ENCODE peak calls at places on chromosome 12, in ten cellular contexts. One of them, this sample, is unnamed.

GRCh38 chr12:1797011-1797901 is 23.1 kb upstream of the LRTM2 start:
- ATAC-seq in left lung: peak; percentile 56
- ATAC-seq in activated CD4-positive, alpha-beta T cell treated with anti-CD3 and anti-CD28 coated beads for 36 hours: peak; percentile 21
- ATAC-seq in stimulated activated naive B cell treated with anti-CD40 and anti-IgM and Interleukin-4, amounts not matched to agents 10 μg/mL and 1 μg/mL and 100 μg/mL, for 72 hours: peak; percentile 4
- ATAC-seq in stimulated activated effector memory CD8-positive, alpha-beta T cell treated with anti-CD3 and anti-CD28 coated beads, Interleukin-12 subunit alpha, Interleukin-12 subunit beta, amount 100 ng/mL, for 72 hours: peak; percentile 4
- ATAC-seq in gastroesophageal sphincter: peak; percentile 35
- ATAC-seq in aorta: peak; percentile 55
- ATAC-seq in T-cell: peak; percentile 13
- ATAC-seq in pancreas: peak; percentile 49
- ATAC-seq in stimulated activated naive CD8-positive, alpha-beta T cell treated with anti-CD3 and anti-CD28 coated beads, Interleukin-15, Interleukin-2, amounts not matched to agents 100 U/mL and 50 U/mL, for 24 hours: no peak
- ATAC-seq in this sample: peak; percentile 1

GRCh38 chr12:98259667-98260066 is 255.7 kb upstream of the TMPO start:
- ATAC-seq in left lung: no peak
- ATAC-seq in activated CD4-positive, alpha-beta T cell treated with anti-CD3 and anti-CD28 coated beads for 36 hours: no peak
- ATAC-seq in stimulated activated naive B cell treated with anti-CD40 and anti-IgM and Interleukin-4, amounts not matched to agents 10 μg/mL and 1 μg/mL and 100 μg/mL, for 72 hours: no peak
- ATAC-seq in stimulated activated effector memory CD8-positive, alpha-beta T cell treated with anti-CD3 and anti-CD28 coated beads, Interleukin-12 subunit alpha, Interleukin-12 subunit beta, amount 100 ng/mL, for 72 hours: no peak
- ATAC-seq in gastroesophageal sphincter: no peak
- ATAC-seq in aorta: no peak
- ATAC-seq in T-cell: no peak
- ATAC-seq in pancreas: no peak
- ATAC-seq in stimulated activated naive CD8-positive, alpha-beta T cell treated with anti-CD3 and anti-CD28 coated beads, Interleukin-15, Interleukin-2, amounts not matched to agents 100 U/mL and 50 U/mL, for 24 hours: no peak
- ATAC-seq in this sample: no peak

GRCh38 chr12:94872671-94873367 is 130.7 kb downstream of the NDUFA12 start:
- ATAC-seq in left lung: no peak
- ATAC-seq in activated CD4-positive, alpha-beta T cell treated with anti-CD3 and anti-CD28 coated beads for 36 hours: no peak
- ATAC-seq in stimulated activated naive B cell treated with anti-CD40 and anti-IgM and Interleukin-4, amounts not matched to agents 10 μg/mL and 1 μg/mL and 100 μg/mL, for 72 hours: peak; percentile 26
- ATAC-seq in stimulated activated effector memory CD8-positive, alpha-beta T cell treated with anti-CD3 and anti-CD28 coated beads, Interleukin-12 subunit alpha, Interleukin-12 subunit beta, amount 100 ng/mL, for 72 hours: peak; percentile 12
- ATAC-seq in gastroesophageal sphincter: peak; percentile 35
- ATAC-seq in aorta: no peak
- ATAC-seq in T-cell: no peak
- ATAC-seq in pancreas: peak; percentile 25
- ATAC-seq in stimulated activated naive CD8-positive, alpha-beta T cell treated with anti-CD3 and anti-CD28 coated beads, Interleukin-15, Interleukin-2, amounts not matched to agents 100 U/mL and 50 U/mL, for 24 hours: no peak
- ATAC-seq in this sample: peak; percentile 40

GRCh38 chr12:83477706-83478105 is 791.0 kb downstream of the TMTC2 start:
- ATAC-seq in left lung: no peak
- ATAC-seq in activated CD4-positive, alpha-beta T cell treated with anti-CD3 and anti-CD28 coated beads for 36 hours: no peak
- ATAC-seq in stimulated activated naive B cell treated with anti-CD40 and anti-IgM and Interleukin-4, amounts not matched to agents 10 μg/mL and 1 μg/mL and 100 μg/mL, for 72 hours: no peak
- ATAC-seq in stimulated activated effector memory CD8-positive, alpha-beta T cell treated with anti-CD3 and anti-CD28 coated beads, Interleukin-12 subunit alpha, Interleukin-12 subunit beta, amount 100 ng/mL, for 72 hours: no peak
- ATAC-seq in gastroesophageal sphincter: no peak
- ATAC-seq in aorta: no peak
- ATAC-seq in T-cell: no peak
- ATAC-seq in pancreas: no peak
- ATAC-seq in stimulated activated naive CD8-positive, alpha-beta T cell treated with anti-CD3 and anti-CD28 coated beads, Interleukin-15, Interleukin-2, amounts not matched to agents 100 U/mL and 50 U/mL, for 24 hours: no peak
- ATAC-seq in this sample: no peak

GRCh38 chr12:123520567-123521474 is 12.7 kb downstream of the RILPL1 start:
- ATAC-seq in left lung: no peak
- ATAC-seq in activated CD4-positive, alpha-beta T cell treated with anti-CD3 and anti-CD28 coated beads for 36 hours: no peak
- ATAC-seq in stimulated activated naive B cell treated with anti-CD40 and anti-IgM and Interleukin-4, amounts not matched to agents 10 μg/mL and 1 μg/mL and 100 μg/mL, for 72 hours: no peak
- ATAC-seq in stimulated activated effector memory CD8-positive, alpha-beta T cell treated with anti-CD3 and anti-CD28 coated beads, Interleukin-12 subunit alpha, Interleukin-12 subunit beta, amount 100 ng/mL, for 72 hours: no peak
- ATAC-seq in gastroesophageal sphincter: no peak
- ATAC-seq in aorta: no peak
- ATAC-seq in T-cell: no peak
- ATAC-seq in pancreas: no peak
- ATAC-seq in stimulated activated naive CD8-positive, alpha-beta T cell treated with anti-CD3 and anti-CD28 coated beads, Interleukin-15, Interleukin-2, amounts not matched to agents 100 U/mL and 50 U/mL, for 24 hours: no peak
- ATAC-seq in this sample: no peak

GRCh38 chr12:7994731-7995205 is 37.7 kb upstream of the FOXJ2 start:
- ATAC-seq in left lung: peak; percentile 16
- ATAC-seq in activated CD4-positive, alpha-beta T cell treated with anti-CD3 and anti-CD28 coated beads for 36 hours: no peak
- ATAC-seq in stimulated activated naive B cell treated with anti-CD40 and anti-IgM and Interleukin-4, amounts not matched to agents 10 μg/mL and 1 μg/mL and 100 μg/mL, for 72 hours: peak; percentile 15
- ATAC-seq in stimulated activated effector memory CD8-positive, alpha-beta T cell treated with anti-CD3 and anti-CD28 coated beads, Interleukin-12 subunit alpha, Interleukin-12 subunit beta, amount 100 ng/mL, for 72 hours: no peak
- ATAC-seq in gastroesophageal sphincter: peak; percentile 57
- ATAC-seq in aorta: peak; percentile 9
- ATAC-seq in T-cell: peak; percentile 9
- ATAC-seq in pancreas: peak; percentile 26
- ATAC-seq in stimulated activated naive CD8-positive, alpha-beta T cell treated with anti-CD3 and anti-CD28 coated beads, Interleukin-15, Interleukin-2, amounts not matched to agents 100 U/mL and 50 U/mL, for 24 hours: no peak
- ATAC-seq in this sample: no peak

GRCh38 chr12:40002178-40003169 is 103.4 kb downstream of the SLC2A13 start:
- ATAC-seq in left lung: no peak
- ATAC-seq in activated CD4-positive, alpha-beta T cell treated with anti-CD3 and anti-CD28 coated beads for 36 hours: no peak
- ATAC-seq in stimulated activated naive B cell treated with anti-CD40 and anti-IgM and Interleukin-4, amounts not matched to agents 10 μg/mL and 1 μg/mL and 100 μg/mL, for 72 hours: no peak
- ATAC-seq in stimulated activated effector memory CD8-positive, alpha-beta T cell treated with anti-CD3 and anti-CD28 coated beads, Interleukin-12 subunit alpha, Interleukin-12 subunit beta, amount 100 ng/mL, for 72 hours: no peak
- ATAC-seq in gastroesophageal sphincter: no peak
- ATAC-seq in aorta: no peak
- ATAC-seq in T-cell: no peak
- ATAC-seq in pancreas: peak; percentile 94
- ATAC-seq in stimulated activated naive CD8-positive, alpha-beta T cell treated with anti-CD3 and anti-CD28 coated beads, Interleukin-15, Interleukin-2, amounts not matched to agents 100 U/mL and 50 U/mL, for 24 hours: no peak
- ATAC-seq in this sample: no peak

GRCh38 chr12:26680724-26681455 is 152.1 kb downstream of the ITPR2 start:
- ATAC-seq in left lung: no peak
- ATAC-seq in activated CD4-positive, alpha-beta T cell treated with anti-CD3 and anti-CD28 coated beads for 36 hours: no peak
- ATAC-seq in stimulated activated naive B cell treated with anti-CD40 and anti-IgM and Interleukin-4, amounts not matched to agents 10 μg/mL and 1 μg/mL and 100 μg/mL, for 72 hours: no peak
- ATAC-seq in stimulated activated effector memory CD8-positive, alpha-beta T cell treated with anti-CD3 and anti-CD28 coated beads, Interleukin-12 subunit alpha, Interleukin-12 subunit beta, amount 100 ng/mL, for 72 hours: no peak
- ATAC-seq in gastroesophageal sphincter: no peak
- ATAC-seq in aorta: no peak
- ATAC-seq in T-cell: no peak
- ATAC-seq in pancreas: no peak
- ATAC-seq in stimulated activated naive CD8-positive, alpha-beta T cell treated with anti-CD3 and anti-CD28 coated beads, Interleukin-15, Interleukin-2, amounts not matched to agents 100 U/mL and 50 U/mL, for 24 hours: no peak
- ATAC-seq in this sample: no peak

GRCh38 chr12:105928436-105928835 is 210.3 kb downstream of the NUAK1 start:
- ATAC-seq in left lung: no peak
- ATAC-seq in activated CD4-positive, alpha-beta T cell treated with anti-CD3 and anti-CD28 coated beads for 36 hours: no peak
- ATAC-seq in stimulated activated naive B cell treated with anti-CD40 and anti-IgM and Interleukin-4, amounts not matched to agents 10 μg/mL and 1 μg/mL and 100 μg/mL, for 72 hours: no peak
- ATAC-seq in stimulated activated effector memory CD8-positive, alpha-beta T cell treated with anti-CD3 and anti-CD28 coated beads, Interleukin-12 subunit alpha, Interleukin-12 subunit beta, amount 100 ng/mL, for 72 hours: no peak
- ATAC-seq in gastroesophageal sphincter: no peak
- ATAC-seq in aorta: no peak
- ATAC-seq in T-cell: no peak
- ATAC-seq in pancreas: peak; percentile 61
- ATAC-seq in stimulated activated naive CD8-positive, alpha-beta T cell treated with anti-CD3 and anti-CD28 coated beads, Interleukin-15, Interleukin-2, amounts not matched to agents 100 U/mL and 50 U/mL, for 24 hours: no peak
- ATAC-seq in this sample: no peak

GRCh38 chr12:75478395-75478794 is 2.2 kb upstream of the GLIPR1 start:
- ATAC-seq in left lung: peak; percentile 44
- ATAC-seq in activated CD4-positive, alpha-beta T cell treated with anti-CD3 and anti-CD28 coated beads for 36 hours: peak; percentile 43
- ATAC-seq in stimulated activated naive B cell treated with anti-CD40 and anti-IgM and Interleukin-4, amounts not matched to agents 10 μg/mL and 1 μg/mL and 100 μg/mL, for 72 hours: peak; percentile 41
- ATAC-seq in stimulated activated effector memory CD8-positive, alpha-beta T cell treated with anti-CD3 and anti-CD28 coated beads, Interleukin-12 subunit alpha, Interleukin-12 subunit beta, amount 100 ng/mL, for 72 hours: peak; percentile 69
- ATAC-seq in gastroesophageal sphincter: no peak
- ATAC-seq in aorta: no peak
- ATAC-seq in T-cell: peak; percentile 77
- ATAC-seq in pancreas: peak; percentile 30
- ATAC-seq in stimulated activated naive CD8-positive, alpha-beta T cell treated with anti-CD3 and anti-CD28 coated beads, Interleukin-15, Interleukin-2, amounts not matched to agents 100 U/mL and 50 U/mL, for 24 hours: peak; percentile 57
- ATAC-seq in this sample: peak; percentile 68

GRCh38 chr12:49909826-49910225 is 6.1 kb upstream of the FAIM2 start:
- ATAC-seq in left lung: peak; percentile 74
- ATAC-seq in activated CD4-positive, alpha-beta T cell treated with anti-CD3 and anti-CD28 coated beads for 36 hours: peak; percentile 39
- ATAC-seq in stimulated activated naive B cell treated with anti-CD40 and anti-IgM and Interleukin-4, amounts not matched to agents 10 μg/mL and 1 μg/mL and 100 μg/mL, for 72 hours: no peak
- ATAC-seq in stimulated activated effector memory CD8-positive, alpha-beta T cell treated with anti-CD3 and anti-CD28 coated beads, Interleukin-12 subunit alpha, Interleukin-12 subunit beta, amount 100 ng/mL, for 72 hours: peak; percentile 46
- ATAC-seq in gastroesophageal sphincter: no peak
- ATAC-seq in aorta: no peak
- ATAC-seq in T-cell: no peak
- ATAC-seq in pancreas: peak; percentile 63
- ATAC-seq in stimulated activated naive CD8-positive, alpha-beta T cell treated with anti-CD3 and anti-CD28 coated beads, Interleukin-15, Interleukin-2, amounts not matched to agents 100 U/mL and 50 U/mL, for 24 hours: no peak
- ATAC-seq in this sample: no peak

GRCh38 chr12:75887979-75888378 is 143.6 kb downstream of the PHLDA1 start:
- ATAC-seq in left lung: no peak
- ATAC-seq in activated CD4-positive, alpha-beta T cell treated with anti-CD3 and anti-CD28 coated beads for 36 hours: no peak
- ATAC-seq in stimulated activated naive B cell treated with anti-CD40 and anti-IgM and Interleukin-4, amounts not matched to agents 10 μg/mL and 1 μg/mL and 100 μg/mL, for 72 hours: no peak
- ATAC-seq in stimulated activated effector memory CD8-positive, alpha-beta T cell treated with anti-CD3 and anti-CD28 coated beads, Interleukin-12 subunit alpha, Interleukin-12 subunit beta, amount 100 ng/mL, for 72 hours: no peak
- ATAC-seq in gastroesophageal sphincter: no peak
- ATAC-seq in aorta: no peak
- ATAC-seq in T-cell: no peak
- ATAC-seq in pancreas: no peak
- ATAC-seq in stimulated activated naive CD8-positive, alpha-beta T cell treated with anti-CD3 and anti-CD28 coated beads, Interleukin-15, Interleukin-2, amounts not matched to agents 100 U/mL and 50 U/mL, for 24 hours: peak; percentile 61
- ATAC-seq in this sample: no peak

GRCh38 chr12:42477931-42478330 is 111.6 kb downstream of the PRICKLE1 start:
- ATAC-seq in left lung: no peak
- ATAC-seq in activated CD4-positive, alpha-beta T cell treated with anti-CD3 and anti-CD28 coated beads for 36 hours: no peak
- ATAC-seq in stimulated activated naive B cell treated with anti-CD40 and anti-IgM and Interleukin-4, amounts not matched to agents 10 μg/mL and 1 μg/mL and 100 μg/mL, for 72 hours: no peak
- ATAC-seq in stimulated activated effector memory CD8-positive, alpha-beta T cell treated with anti-CD3 and anti-CD28 coated beads, Interleukin-12 subunit alpha, Interleukin-12 subunit beta, amount 100 ng/mL, for 72 hours: no peak
- ATAC-seq in gastroesophageal sphincter: no peak
- ATAC-seq in aorta: no peak
- ATAC-seq in T-cell: no peak
- ATAC-seq in pancreas: no peak
- ATAC-seq in stimulated activated naive CD8-positive, alpha-beta T cell treated with anti-CD3 and anti-CD28 coated beads, Interleukin-15, Interleukin-2, amounts not matched to agents 100 U/mL and 50 U/mL, for 24 hours: no peak
- ATAC-seq in this sample: no peak

GRCh38 chr12:128267246-128267622 is 264 bp downstream of the TMEM132C start:
- ATAC-seq in left lung: no peak
- ATAC-seq in activated CD4-positive, alpha-beta T cell treated with anti-CD3 and anti-CD28 coated beads for 36 hours: no peak
- ATAC-seq in stimulated activated naive B cell treated with anti-CD40 and anti-IgM and Interleukin-4, amounts not matched to agents 10 μg/mL and 1 μg/mL and 100 μg/mL, for 72 hours: no peak
- ATAC-seq in stimulated activated effector memory CD8-positive, alpha-beta T cell treated with anti-CD3 and anti-CD28 coated beads, Interleukin-12 subunit alpha, Interleukin-12 subunit beta, amount 100 ng/mL, for 72 hours: no peak
- ATAC-seq in gastroesophageal sphincter: peak; percentile 17
- ATAC-seq in aorta: no peak
- ATAC-seq in T-cell: no peak
- ATAC-seq in pancreas: peak; percentile 57
- ATAC-seq in stimulated activated naive CD8-positive, alpha-beta T cell treated with anti-CD3 and anti-CD28 coated beads, Interleukin-15, Interleukin-2, amounts not matched to agents 100 U/mL and 50 U/mL, for 24 hours: no peak
- ATAC-seq in this sample: no peak

GRCh38 chr12:31966558-31967205 is 7.5 kb downstream of the RESF1 start:
- ATAC-seq in left lung: no peak
- ATAC-seq in activated CD4-positive, alpha-beta T cell treated with anti-CD3 and anti-CD28 coated beads for 36 hours: peak; percentile 57
- ATAC-seq in stimulated activated naive B cell treated with anti-CD40 and anti-IgM and Interleukin-4, amounts not matched to agents 10 μg/mL and 1 μg/mL and 100 μg/mL, for 72 hours: peak; percentile 17
- ATAC-seq in stimulated activated effector memory CD8-positive, alpha-beta T cell treated with anti-CD3 and anti-CD28 coated beads, Interleukin-12 subunit alpha, Interleukin-12 subunit beta, amount 100 ng/mL, for 72 hours: peak; percentile 80
- ATAC-seq in gastroesophageal sphincter: no peak
- ATAC-seq in aorta: no peak
- ATAC-seq in T-cell: peak; percentile 10
- ATAC-seq in pancreas: no peak
- ATAC-seq in stimulated activated naive CD8-positive, alpha-beta T cell treated with anti-CD3 and anti-CD28 coated beads, Interleukin-15, Interleukin-2, amounts not matched to agents 100 U/mL and 50 U/mL, for 24 hours: peak; percentile 40
- ATAC-seq in this sample: peak; percentile 54

GRCh38 chr12:54251667-54252284 is 28.1 kb downstream of the CBX5 start:
- ATAC-seq in left lung: peak; percentile 78
- ATAC-seq in activated CD4-positive, alpha-beta T cell treated with anti-CD3 and anti-CD28 coated beads for 36 hours: peak; percentile 75
- ATAC-seq in stimulated activated naive B cell treated with anti-CD40 and anti-IgM and Interleukin-4, amounts not matched to agents 10 μg/mL and 1 μg/mL and 100 μg/mL, for 72 hours: peak; percentile 59
- ATAC-seq in stimulated activated effector memory CD8-positive, alpha-beta T cell treated with anti-CD3 and anti-CD28 coated beads, Interleukin-12 subunit alpha, Interleukin-12 subunit beta, amount 100 ng/mL, for 72 hours: peak; percentile 50
- ATAC-seq in gastroesophageal sphincter: no peak
- ATAC-seq in aorta: peak; percentile 76
- ATAC-seq in T-cell: peak; percentile 70
- ATAC-seq in pancreas: peak; percentile 85
- ATAC-seq in stimulated activated naive CD8-positive, alpha-beta T cell treated with anti-CD3 and anti-CD28 coated beads, Interleukin-15, Interleukin-2, amounts not matched to agents 100 U/mL and 50 U/mL, for 24 hours: no peak
- ATAC-seq in this sample: no peak

GRCh38 chr12:132238487-132239248 is 90.7 kb downstream of the GALNT9 start:
- ATAC-seq in left lung: no peak
- ATAC-seq in activated CD4-positive, alpha-beta T cell treated with anti-CD3 and anti-CD28 coated beads for 36 hours: peak; percentile 67
- ATAC-seq in stimulated activated naive B cell treated with anti-CD40 and anti-IgM and Interleukin-4, amounts not matched to agents 10 μg/mL and 1 μg/mL and 100 μg/mL, for 72 hours: peak; percentile 53
- ATAC-seq in stimulated activated effector memory CD8-positive, alpha-beta T cell treated with anti-CD3 and anti-CD28 coated beads, Interleukin-12 subunit alpha, Interleukin-12 subunit beta, amount 100 ng/mL, for 72 hours: peak; percentile 57
- ATAC-seq in gastroesophageal sphincter: no peak
- ATAC-seq in aorta: no peak
- ATAC-seq in T-cell: no peak
- ATAC-seq in pancreas: no peak
- ATAC-seq in stimulated activated naive CD8-positive, alpha-beta T cell treated with anti-CD3 and anti-CD28 coated beads, Interleukin-15, Interleukin-2, amounts not matched to agents 100 U/mL and 50 U/mL, for 24 hours: peak; percentile 40
- ATAC-seq in this sample: peak; percentile 48

GRCh38 chr12:16347391-16348298 is at the start of gene MGST1:
- ATAC-seq in left lung: peak; percentile 90
- ATAC-seq in activated CD4-positive, alpha-beta T cell treated with anti-CD3 and anti-CD28 coated beads for 36 hours: no peak
- ATAC-seq in stimulated activated naive B cell treated with anti-CD40 and anti-IgM and Interleukin-4, amounts not matched to agents 10 μg/mL and 1 μg/mL and 100 μg/mL, for 72 hours: peak; percentile 33
- ATAC-seq in stimulated activated effector memory CD8-positive, alpha-beta T cell treated with anti-CD3 and anti-CD28 coated beads, Interleukin-12 subunit alpha, Interleukin-12 subunit beta, amount 100 ng/mL, for 72 hours: no peak
- ATAC-seq in gastroesophageal sphincter: peak; percentile 75
- ATAC-seq in aorta: peak; percentile 88
- ATAC-seq in T-cell: no peak
- ATAC-seq in pancreas: peak; percentile 90
- ATAC-seq in stimulated activated naive CD8-positive, alpha-beta T cell treated with anti-CD3 and anti-CD28 coated beads, Interleukin-15, Interleukin-2, amounts not matched to agents 100 U/mL and 50 U/mL, for 24 hours: no peak
- ATAC-seq in this sample: no peak

GRCh38 chr12:76080729-76081415 is 3.6 kb downstream of the NAP1L1 start:
- ATAC-seq in left lung: no peak
- ATAC-seq in activated CD4-positive, alpha-beta T cell treated with anti-CD3 and anti-CD28 coated beads for 36 hours: no peak
- ATAC-seq in stimulated activated naive B cell treated with anti-CD40 and anti-IgM and Interleukin-4, amounts not matched to agents 10 μg/mL and 1 μg/mL and 100 μg/mL, for 72 hours: no peak
- ATAC-seq in stimulated activated effector memory CD8-positive, alpha-beta T cell treated with anti-CD3 and anti-CD28 coated beads, Interleukin-12 subunit alpha, Interleukin-12 subunit beta, amount 100 ng/mL, for 72 hours: no peak
- ATAC-seq in gastroesophageal sphincter: no peak
- ATAC-seq in aorta: no peak
- ATAC-seq in T-cell: no peak
- ATAC-seq in pancreas: no peak
- ATAC-seq in stimulated activated naive CD8-positive, alpha-beta T cell treated with anti-CD3 and anti-CD28 coated beads, Interleukin-15, Interleukin-2, amounts not matched to agents 100 U/mL and 50 U/mL, for 24 hours: no peak
- ATAC-seq in this sample: no peak

GRCh38 chr12:53988519-53989226 is 3.7 kb downstream of the HOXC10 start:
- ATAC-seq in left lung: no peak
- ATAC-seq in activated CD4-positive, alpha-beta T cell treated with anti-CD3 and anti-CD28 coated beads for 36 hours: no peak
- ATAC-seq in stimulated activated naive B cell treated with anti-CD40 and anti-IgM and Interleukin-4, amounts not matched to agents 10 μg/mL and 1 μg/mL and 100 μg/mL, for 72 hours: no peak
- ATAC-seq in stimulated activated effector memory CD8-positive, alpha-beta T cell treated with anti-CD3 and anti-CD28 coated beads, Interleukin-12 subunit alpha, Interleukin-12 subunit beta, amount 100 ng/mL, for 72 hours: no peak
- ATAC-seq in gastroesophageal sphincter: no peak
- ATAC-seq in aorta: no peak
- ATAC-seq in T-cell: peak; percentile 7
- ATAC-seq in pancreas: no peak
- ATAC-seq in stimulated activated naive CD8-positive, alpha-beta T cell treated with anti-CD3 and anti-CD28 coated beads, Interleukin-15, Interleukin-2, amounts not matched to agents 100 U/mL and 50 U/mL, for 24 hours: no peak
- ATAC-seq in this sample: no peak

GRCh38 chr12:26473291-26473690 is 277.9 kb downstream of the SSPN start:
- ATAC-seq in left lung: peak; percentile 72
- ATAC-seq in activated CD4-positive, alpha-beta T cell treated with anti-CD3 and anti-CD28 coated beads for 36 hours: no peak
- ATAC-seq in stimulated activated naive B cell treated with anti-CD40 and anti-IgM and Interleukin-4, amounts not matched to agents 10 μg/mL and 1 μg/mL and 100 μg/mL, for 72 hours: peak; percentile 96
- ATAC-seq in stimulated activated effector memory CD8-positive, alpha-beta T cell treated with anti-CD3 and anti-CD28 coated beads, Interleukin-12 subunit alpha, Interleukin-12 subunit beta, amount 100 ng/mL, for 72 hours: peak; percentile 66
- ATAC-seq in gastroesophageal sphincter: no peak
- ATAC-seq in aorta: no peak
- ATAC-seq in T-cell: no peak
- ATAC-seq in pancreas: peak; percentile 53
- ATAC-seq in stimulated activated naive CD8-positive, alpha-beta T cell treated with anti-CD3 and anti-CD28 coated beads, Interleukin-15, Interleukin-2, amounts not matched to agents 100 U/mL and 50 U/mL, for 24 hours: peak; percentile 63
- ATAC-seq in this sample: peak; percentile 98

GRCh38 chr12:13211191-13211858 is 14.8 kb downstream of the EMP1 start:
- ATAC-seq in left lung: no peak
- ATAC-seq in activated CD4-positive, alpha-beta T cell treated with anti-CD3 and anti-CD28 coated beads for 36 hours: peak; percentile 50
- ATAC-seq in stimulated activated naive B cell treated with anti-CD40 and anti-IgM and Interleukin-4, amounts not matched to agents 10 μg/mL and 1 μg/mL and 100 μg/mL, for 72 hours: no peak
- ATAC-seq in stimulated activated effector memory CD8-positive, alpha-beta T cell treated with anti-CD3 and anti-CD28 coated beads, Interleukin-12 subunit alpha, Interleukin-12 subunit beta, amount 100 ng/mL, for 72 hours: peak; percentile 75
- ATAC-seq in gastroesophageal sphincter: no peak
- ATAC-seq in aorta: no peak
- ATAC-seq in T-cell: no peak
- ATAC-seq in pancreas: no peak
- ATAC-seq in stimulated activated naive CD8-positive, alpha-beta T cell treated with anti-CD3 and anti-CD28 coated beads, Interleukin-15, Interleukin-2, amounts not matched to agents 100 U/mL and 50 U/mL, for 24 hours: no peak
- ATAC-seq in this sample: no peak

GRCh38 chr12:27573972-27574371 is 50.0 kb downstream of the PPFIBP1 start:
- ATAC-seq in left lung: peak; percentile 50
- ATAC-seq in activated CD4-positive, alpha-beta T cell treated with anti-CD3 and anti-CD28 coated beads for 36 hours: no peak
- ATAC-seq in stimulated activated naive B cell treated with anti-CD40 and anti-IgM and Interleukin-4, amounts not matched to agents 10 μg/mL and 1 μg/mL and 100 μg/mL, for 72 hours: no peak
- ATAC-seq in stimulated activated effector memory CD8-positive, alpha-beta T cell treated with anti-CD3 and anti-CD28 coated beads, Interleukin-12 subunit alpha, Interleukin-12 subunit beta, amount 100 ng/mL, for 72 hours: no peak
- ATAC-seq in gastroesophageal sphincter: peak; percentile 36
- ATAC-seq in aorta: no peak
- ATAC-seq in T-cell: no peak
- ATAC-seq in pancreas: peak; percentile 20
- ATAC-seq in stimulated activated naive CD8-positive, alpha-beta T cell treated with anti-CD3 and anti-CD28 coated beads, Interleukin-15, Interleukin-2, amounts not matched to agents 100 U/mL and 50 U/mL, for 24 hours: no peak
- ATAC-seq in this sample: no peak